ENCODE peak calls at places on chromosomes 6 and 20, in ten cellular contexts. O is transverse colon, M is thoracic aorta, R is ovary, D is sigmoid colon, V is HAP-1, W is cardiac muscle cell, K is left ventricle myocardium inferior, Q is endodermal cell, E is PC-9. A is an unnamed sample. For H3K27me3 and H3K36me3, the result is how much of the 10 kb centered on the place peaks cover.

GRCh38 chr6:155117266-155117665 is 122.2 kb downstream of the TIAM2 start:
- DNase-seq in V (no peak), D (no peak), E (peak), W (peak), K (no peak), R (no peak), Q (peak), O (no peak), M (no peak), A (no peak)

GRCh38 chr20:42747765-42748411 is 441.8 kb downstream of the PTPRT start:
- DNase-seq in Q (no peak), D (no peak), O (no peak), K (no peak), E (no peak), V (no peak), M (no peak), R (no peak), W (no peak), A (no peak)

GRCh38 chr6:42131531-42131930 is 10.9 kb downstream of the C6orf132 start:
- DNase-seq in M (no peak), E (peak), W (peak), Q (no peak), V (peak), K (no peak), O (no peak), R (no peak), D (no peak), A (no peak)

GRCh38 chr6:34095741-34096140 is 50.1 kb downstream of the GRM4 start:
- DNase-seq in R (no peak), O (no peak), W (no peak), K (no peak), M (no peak), V (no peak), D (no peak), Q (no peak), E (no peak), A (no peak)

GRCh38 chr6:11013671-11014070 is 30.4 kb downstream of the ELOVL2 start:
- DNase-seq in O (no peak), D (no peak), E (no peak), R (no peak), Q (peak), K (no peak), V (no peak), W (no peak), M (no peak), A (no peak)

GRCh38 chr6:21900730-21901129 is 307.2 kb downstream of the SOX4 start:
- DNase-seq in E (peak), W (peak), M (no peak), D (no peak), Q (no peak), K (no peak), V (no peak), O (no peak), R (peak), A (no peak)

GRCh38 chr6:57064809-57065208 is 18.3 kb downstream of the KIAA1586 start:
- DNase-seq in D (no peak), Q (no peak), V (no peak), R (no peak), K (no peak), E (no peak), W (no peak), O (no peak), M (no peak), A (no peak)

GRCh38 chr20:54017846-54018245 is 52.5 kb downstream of the BCAS1 start:
- DNase-seq in E (no peak), M (no peak), D (no peak), O (no peak), R (no peak), W (no peak), V (no peak), K (no peak), Q (no peak), A (no peak)

GRCh38 chr6:129317931-129318820 is 391.8 kb downstream of the ARHGAP18 start:
- DNase-seq in V (peak), Q (peak), W (peak), D (no peak), R (no peak), O (no peak), E (peak), M (no peak), K (no peak), A (peak)

GRCh38 chr6:30749554-30750378 is 5.4 kb upstream of the IER3 start:
- DNase-seq in K (no peak), M (no peak), O (peak), D (no peak), Q (no peak), V (no peak), E (peak), W (no peak), R (no peak), A (no peak)

GRCh38 chr6:148492654-148493290 is 150.1 kb downstream of the SASH1 start:
- DNase-seq in K (no peak), D (no peak), E (no peak), V (no peak), M (no peak), W (no peak), Q (no peak), R (no peak), O (no peak), A (no peak)

GRCh38 chr6:52984247-52984646 is 10.8 kb downstream of the GSTA4 start:
- DNase-seq in R (no peak), K (no peak), O (no peak), E (no peak), Q (no peak), M (no peak), W (no peak), V (no peak), D (no peak), A (no peak)

GRCh38 chr6:137111296-137112066 is 62.0 kb downstream of the IL22RA2 start:
- DNase-seq in D (no peak), Q (no peak), V (no peak), O (no peak), M (no peak), W (no peak), R (no peak), K (no peak), E (no peak), A (no peak)

GRCh38 chr6:104623052-104623690 is 236.5 kb downstream of the HACE1 start:
- DNase-seq in O (no peak), V (peak), M (no peak), K (no peak), R (no peak), E (peak), D (no peak), Q (peak), W (peak), A (peak)

GRCh38 chr20:41734506-41734945 is 116.3 kb upstream of the CHD6 start:
- DNase-seq in M (no peak), R (no peak), O (peak), V (peak), E (peak), Q (peak), K (no peak), W (peak), D (no peak), A (peak)

GRCh38 chr6:37788259-37788658 is 31.3 kb upstream of the ZFAND3 start:
- DNase-seq in Q (no peak), E (peak), D (no peak), W (no peak), M (no peak), V (no peak), O (no peak), R (no peak), K (no peak), A (no peak)

GRCh38 chr20:24960302-24960801 is 11.3 kb downstream of the CST7 start:
- DNase-seq in M (no peak), O (no peak), Q (peak), E (no peak), V (no peak), D (peak), W (no peak), K (no peak), R (no peak), A (no peak)

GRCh38 chr20:2210646-2211556 is 84.9 kb upstream of the TGM3 start:
- DNase-seq in Q (peak), W (peak), M (no peak), O (peak), K (peak), E (no peak), R (no peak), V (no peak), D (no peak), A (no peak)

GRCh38 chr20:58073945-58074920 is 154.2 kb downstream of the ANKRD60 start:
- DNase-seq in D (no peak), O (no peak), V (no peak), E (no peak), W (peak), Q (peak), R (peak), K (no peak), M (no peak), A (no peak)

GRCh38 chr20:47789081-47789998 is 4.1 kb upstream of the SULF2 start:
- DNase-seq in O (no peak), W (peak), D (no peak), K (no peak), E (peak), V (no peak), Q (no peak), R (no peak), M (no peak), A (no peak)

GRCh38 chr6:39568896-39569295 is 156.3 kb downstream of the KIF6 start:
- DNase-seq in E (no peak), Q (no peak), K (no peak), R (no peak), V (no peak), O (no peak), W (peak), M (no peak), D (no peak), A (no peak)

DNA sequence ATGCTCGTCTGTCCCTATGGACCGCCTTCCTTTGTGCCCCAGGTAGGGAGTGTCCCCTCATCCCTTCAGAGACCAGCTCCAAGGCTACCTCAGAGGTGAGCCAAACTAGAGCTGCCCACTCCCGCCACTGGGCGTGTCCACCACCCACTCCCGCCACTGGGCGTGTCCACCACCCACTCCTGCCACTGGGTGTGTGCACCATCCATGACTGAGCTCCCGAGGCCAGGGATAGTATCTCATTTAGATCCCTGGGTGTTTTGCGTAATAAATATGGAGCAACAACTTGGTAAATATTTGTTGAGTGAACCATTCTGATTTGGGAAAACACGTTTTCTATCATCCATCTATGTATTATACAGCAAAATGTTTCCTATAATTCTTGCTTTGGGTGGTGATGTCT is 68.8 kb downstream of the ZBTB2 start:
- DNase-seq in M (no peak), W (no peak), D (no peak), R (no peak), K (no peak), Q (no peak), O (no peak), V (no peak), E (no peak), A (no peak)
- H3K27me3 ChIP-seq in M (under half), W (under half), D (under half), R (under half), K (under half), Q (under half), O (under half), V (under half), E (under half), A (under half)

GRCh38 chr6:18221288-18221615 is 43.1 kb downstream of the DEK start:
- DNase-seq in O (no peak), R (no peak), Q (no peak), K (no peak), M (no peak), W (no peak), E (no peak), V (no peak), D (no peak), A (no peak)
- H3K36me3 ChIP-seq in O (under half), R (under half), Q (half or more), K (half or more), M (under half), W (under half), E (under half), V (half or more), D (under half), A (under half)

GRCh38 chr20:63321148-63321831 is 28.3 kb downstream of the COL20A1 start:
- DNase-seq in D (peak), W (peak), M (no peak), E (no peak), K (peak), R (peak), O (no peak), Q (no peak), V (no peak), A (no peak)
- H3K27me3 ChIP-seq in D (under half), W (under half), M (under half), E (half or more), K (half or more), R (under half), O (under half), Q (under half), V (half or more), A (under half)

DNA sequence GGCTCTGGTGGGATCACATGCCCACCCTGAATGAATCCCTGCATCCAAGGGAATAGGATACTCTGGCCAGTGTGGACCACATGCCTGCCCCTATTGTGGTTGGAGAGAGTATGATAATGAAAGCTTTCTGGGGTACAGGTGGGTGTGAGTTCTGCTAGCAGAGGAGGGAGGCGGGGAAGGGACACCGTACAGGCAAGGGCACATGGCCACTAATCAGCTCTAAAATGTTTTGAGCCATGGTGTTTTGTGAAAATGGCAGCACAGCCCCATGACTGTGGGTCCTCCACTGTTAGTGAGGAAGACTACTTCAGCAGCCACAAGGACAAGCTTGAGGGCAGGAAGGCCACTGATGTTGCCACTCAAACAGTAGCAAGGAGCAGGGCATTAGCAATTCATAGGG is 11.9 kb upstream of the DHX35 start:
- DNase-seq in W (no peak), M (no peak), K (no peak), O (no peak), D (no peak), R (no peak), V (no peak), E (no peak), Q (no peak), A (no peak)
- H3K36me3 ChIP-seq in W (under half), M (under half), K (under half), O (under half), D (under half), R (under half), V (half or more), E (under half), Q (half or more), A (under half)

GRCh38 chr6:3217286-3217685 is 10.2 kb downstream of the TUBB2B start:
- DNase-seq in W (no peak), M (no peak), R (no peak), D (no peak), V (no peak), K (no peak), O (no peak), E (no peak), Q (peak), A (no peak)
- H3K27me3 ChIP-seq in W (under half), M (under half), R (under half), D (under half), V (under half), K (half or more), O (under half), E (under half), Q (under half), A (under half)

GRCh38 chr6:119297049-119297448 is 52.5 kb downstream of the MAN1A1 start:
- DNase-seq in R (no peak), D (no peak), K (no peak), M (no peak), Q (no peak), O (no peak), V (no peak), E (no peak), W (no peak), A (no peak)
- H3K36me3 ChIP-seq in R (under half), D (under half), K (under half), M (under half), Q (under half), O (under half), V (under half), E (under half), W (under half), A (under half)

DNA sequence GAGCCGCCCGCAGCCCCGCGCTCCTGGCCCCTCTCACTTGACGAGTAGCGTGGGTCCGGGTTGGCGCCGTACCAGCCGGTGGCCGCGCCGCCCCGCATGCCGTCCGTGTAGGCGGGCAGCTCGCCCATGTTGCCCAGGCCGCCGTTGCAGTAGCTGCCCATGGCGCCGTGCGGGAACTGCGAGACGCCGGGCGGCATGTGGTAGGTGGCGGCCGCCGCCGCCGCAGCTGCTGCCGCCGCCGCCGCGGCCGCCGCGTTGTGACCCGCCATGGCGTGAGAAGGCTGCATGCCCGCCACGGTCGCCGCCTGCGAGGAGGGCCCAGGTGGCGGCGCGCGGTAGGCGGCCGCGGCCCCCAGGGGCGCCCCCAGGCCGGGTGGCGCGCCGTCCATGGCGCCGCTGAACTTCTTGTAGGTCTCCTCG is 395 bp downstream of the NKX2-4 start:
- DNase-seq in M (no peak), E (no peak), W (no peak), V (peak), R (no peak), O (no peak), D (no peak), K (no peak), Q (peak), A (peak)
- H3K27me3 ChIP-seq in M (half or more), E (under half), W (half or more), V (under half), R (under half), O (half or more), D (half or more), K (half or more), Q (half or more), A (half or more)

GRCh38 chr6:89682991-89683390 is 44.4 kb upstream of the LYRM2 start:
- DNase-seq in R (no peak), D (no peak), K (no peak), M (no peak), E (no peak), O (no peak), W (no peak), Q (no peak), V (no peak), A (no peak)

GRCh38 chr6:89680150-89680549 is 41.6 kb upstream of the LYRM2 start:
- DNase-seq in E (no peak), D (no peak), M (no peak), R (no peak), Q (no peak), K (no peak), W (peak), V (no peak), O (no peak), A (no peak)

GRCh38 chr6:89679215-89680120 is 40.9 kb upstream of the LYRM2 start:
- DNase-seq in Q (no peak), E (no peak), O (no peak), W (no peak), M (no peak), R (no peak), K (no peak), V (no peak), D (no peak), A (no peak)

GRCh38 chr6:89680551-89680950 is 42.0 kb upstream of the LYRM2 start:
- DNase-seq in E (no peak), W (no peak), R (no peak), M (no peak), D (no peak), V (no peak), K (no peak), O (no peak), Q (no peak), A (no peak)

GRCh38 chr6:89681983-89682564 is 43.5 kb upstream of the LYRM2 start:
- DNase-seq in K (no peak), M (no peak), V (no peak), Q (no peak), W (no peak), R (no peak), D (no peak), E (no peak), O (no peak), A (no peak)
- H3K36me3 ChIP-seq in K (half or more), M (half or more), V (half or more), Q (half or more), W (half or more), R (under half), D (half or more), E (under half), O (under half), A (half or more)

DNA sequence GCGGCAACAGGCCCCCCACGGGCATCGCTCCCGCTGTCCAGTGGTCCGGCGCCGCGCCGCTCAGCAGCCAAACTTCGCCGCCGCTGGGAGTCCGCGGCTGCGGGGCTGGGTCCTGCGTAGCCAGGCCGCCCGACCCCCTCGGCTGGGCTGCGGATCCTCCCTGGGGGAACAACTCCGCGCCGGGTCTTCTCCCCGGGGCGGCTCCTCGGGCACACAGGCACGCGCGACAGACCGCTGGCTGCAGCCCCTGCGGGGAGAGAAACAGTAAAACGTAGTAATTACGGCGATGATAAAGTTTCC is 570 bp downstream of the MAN1A1 start:
- DNase-seq in V (no peak), D (no peak), W (no peak), E (no peak), M (no peak), R (no peak), O (no peak), K (no peak), Q (peak), A (no peak)
- H3K27me3 ChIP-seq in V (under half), D (under half), W (under half), E (under half), M (under half), R (under half), O (under half), K (under half), Q (under half), A (under half)

GRCh38 chr6:83183082-83183828 is 9.8 kb downstream of the PGM3 start:
- DNase-seq in R (no peak), V (no peak), E (no peak), M (no peak), D (no peak), K (no peak), W (peak), Q (no peak), O (no peak), A (no peak)
- H3K36me3 ChIP-seq in R (under half), V (half or more), E (under half), M (under half), D (under half), K (half or more), W (under half), Q (half or more), O (under half), A (under half)

A was measured in H7.